ENCODE peak calls at places on chromosomes 12 and 14, in nine cellular contexts. One of them, this sample, is unnamed.

GRCh38 chr12:3242199-3242863 is 165.2 kb downstream of the TSPAN9 start:
- DNase-seq in tibial nerve: no peak
- DNase-seq in hepatocyte: no peak
- DNase-seq in AG09319: no peak
- DNase-seq in GM23338: no peak
- DNase-seq in progenitor cell of endocrine pancreas: no peak
- DNase-seq in endothelial cell: no peak
- DNase-seq in heart left ventricle: peak
- DNase-seq in thoracic aorta: no peak
- DNase-seq in this sample: peak

GRCh38 chr12:1351926-1352325 is 242.5 kb downstream of the FBXL14 start:
- DNase-seq in hepatocyte: no peak
- DNase-seq in progenitor cell of endocrine pancreas: no peak
- DNase-seq in heart left ventricle: no peak
- DNase-seq in endothelial cell: no peak
- DNase-seq in thoracic aorta: no peak
- DNase-seq in tibial nerve: no peak
- DNase-seq in AG09319: no peak
- DNase-seq in GM23338: no peak
- DNase-seq in this sample: no peak

GRCh38 chr12:19681007-19681406 is 241.7 kb downstream of the AEBP2 start:
- DNase-seq in heart left ventricle: no peak
- DNase-seq in tibial nerve: no peak
- DNase-seq in progenitor cell of endocrine pancreas: no peak
- DNase-seq in GM23338: peak
- DNase-seq in hepatocyte: no peak
- DNase-seq in AG09319: no peak
- DNase-seq in endothelial cell: no peak
- DNase-seq in thoracic aorta: no peak
- DNase-seq in this sample: no peak

GRCh38 chr12:113747048-113747447 is 219.1 kb downstream of the RBM19 start:
- DNase-seq in AG09319: no peak
- DNase-seq in endothelial cell: no peak
- DNase-seq in heart left ventricle: no peak
- DNase-seq in progenitor cell of endocrine pancreas: no peak
- DNase-seq in GM23338: no peak
- DNase-seq in tibial nerve: no peak
- DNase-seq in hepatocyte: peak
- DNase-seq in thoracic aorta: no peak
- DNase-seq in this sample: no peak

GRCh38 chr14:65151329-65152010 is 49.2 kb upstream of the MAX start:
- DNase-seq in hepatocyte: no peak
- DNase-seq in progenitor cell of endocrine pancreas: no peak
- DNase-seq in thoracic aorta: no peak
- DNase-seq in GM23338: no peak
- DNase-seq in tibial nerve: no peak
- DNase-seq in heart left ventricle: no peak
- DNase-seq in endothelial cell: no peak
- DNase-seq in AG09319: no peak
- DNase-seq in this sample: no peak

GRCh38 chr12:21818627-21819026 is 44.1 kb upstream of the KCNJ8 start:
- DNase-seq in GM23338: no peak
- DNase-seq in heart left ventricle: no peak
- DNase-seq in progenitor cell of endocrine pancreas: no peak
- DNase-seq in thoracic aorta: no peak
- DNase-seq in endothelial cell: no peak
- DNase-seq in AG09319: peak
- DNase-seq in tibial nerve: no peak
- DNase-seq in hepatocyte: no peak
- DNase-seq in this sample: no peak

GRCh38 chr12:69987453-69988102 is 162.6 kb downstream of the MYRFL start:
- DNase-seq in thoracic aorta: peak
- DNase-seq in GM23338: no peak
- DNase-seq in hepatocyte: peak
- DNase-seq in progenitor cell of endocrine pancreas: no peak
- DNase-seq in endothelial cell: no peak
- DNase-seq in tibial nerve: no peak
- DNase-seq in heart left ventricle: no peak
- DNase-seq in AG09319: peak
- DNase-seq in this sample: no peak

GRCh38 chr14:94935901-94936300 is 166.0 kb upstream of the GSC start:
- DNase-seq in GM23338: no peak
- DNase-seq in thoracic aorta: no peak
- DNase-seq in tibial nerve: no peak
- DNase-seq in AG09319: no peak
- DNase-seq in hepatocyte: no peak
- DNase-seq in progenitor cell of endocrine pancreas: no peak
- DNase-seq in endothelial cell: no peak
- DNase-seq in heart left ventricle: no peak
- DNase-seq in this sample: no peak

GRCh38 chr14:81031488-81031887 is 76.1 kb downstream of the TSHR start:
- DNase-seq in hepatocyte: no peak
- DNase-seq in GM23338: no peak
- DNase-seq in endothelial cell: no peak
- DNase-seq in AG09319: no peak
- DNase-seq in heart left ventricle: peak
- DNase-seq in progenitor cell of endocrine pancreas: no peak
- DNase-seq in tibial nerve: no peak
- DNase-seq in thoracic aorta: no peak
- DNase-seq in this sample: no peak

GRCh38 chr14:74275265-74275841 is 27.4 kb downstream of the ABCD4 start:
- DNase-seq in endothelial cell: no peak
- DNase-seq in GM23338: no peak
- DNase-seq in thoracic aorta: no peak
- DNase-seq in hepatocyte: peak
- DNase-seq in tibial nerve: no peak
- DNase-seq in progenitor cell of endocrine pancreas: no peak
- DNase-seq in AG09319: peak
- DNase-seq in heart left ventricle: no peak
- DNase-seq in this sample: no peak

GRCh38 chr14:76324133-76324532 is 51.8 kb upstream of the ESRRB start:
- DNase-seq in tibial nerve: no peak
- DNase-seq in endothelial cell: no peak
- DNase-seq in progenitor cell of endocrine pancreas: no peak
- DNase-seq in thoracic aorta: no peak
- DNase-seq in AG09319: no peak
- DNase-seq in GM23338: no peak
- DNase-seq in hepatocyte: no peak
- DNase-seq in heart left ventricle: no peak
- DNase-seq in this sample: no peak

GRCh38 chr14:57863471-57863870 is 2.4 kb downstream of the SLC35F4 start:
- DNase-seq in tibial nerve: no peak
- DNase-seq in endothelial cell: no peak
- DNase-seq in AG09319: no peak
- DNase-seq in GM23338: no peak
- DNase-seq in heart left ventricle: no peak
- DNase-seq in hepatocyte: no peak
- DNase-seq in thoracic aorta: no peak
- DNase-seq in progenitor cell of endocrine pancreas: no peak
- DNase-seq in this sample: no peak

GRCh38 chr14:65753061-65753460 is 340.5 kb downstream of the FUT8 start:
- DNase-seq in tibial nerve: no peak
- DNase-seq in endothelial cell: no peak
- DNase-seq in progenitor cell of endocrine pancreas: no peak
- DNase-seq in GM23338: no peak
- DNase-seq in hepatocyte: peak
- DNase-seq in AG09319: no peak
- DNase-seq in thoracic aorta: no peak
- DNase-seq in heart left ventricle: no peak
- DNase-seq in this sample: no peak

GRCh38 chr12:28893365-28893764 is 255.7 kb upstream of the FAR2 start:
- DNase-seq in GM23338: no peak
- DNase-seq in AG09319: peak
- DNase-seq in progenitor cell of endocrine pancreas: no peak
- DNase-seq in heart left ventricle: no peak
- DNase-seq in endothelial cell: no peak
- DNase-seq in tibial nerve: no peak
- DNase-seq in hepatocyte: no peak
- DNase-seq in thoracic aorta: no peak
- DNase-seq in this sample: no peak
- TF ChIP-seq CTCF in GM23338: no peak
- TF ChIP-seq CTCF in AG09319: no peak
- TF ChIP-seq CTCF in progenitor cell of endocrine pancreas: no peak
- TF ChIP-seq CTCF in heart left ventricle: no peak
- TF ChIP-seq CTCF in endothelial cell: no peak
- TF ChIP-seq CTCF in tibial nerve: no peak
- TF ChIP-seq CTCF in hepatocyte: no peak
- TF ChIP-seq CTCF in thoracic aorta: no peak
- TF ChIP-seq CTCF in this sample: no peak

GRCh38 chr14:92690171-92691011 is 58.0 kb downstream of the LGMN start:
- DNase-seq in tibial nerve: no peak
- DNase-seq in AG09319: no peak
- DNase-seq in hepatocyte: peak
- DNase-seq in progenitor cell of endocrine pancreas: peak
- DNase-seq in endothelial cell: peak
- DNase-seq in GM23338: peak
- DNase-seq in heart left ventricle: peak
- DNase-seq in thoracic aorta: no peak
- DNase-seq in this sample: peak
- TF ChIP-seq CTCF in tibial nerve: peak
- TF ChIP-seq CTCF in AG09319: peak
- TF ChIP-seq CTCF in hepatocyte: peak
- TF ChIP-seq CTCF in progenitor cell of endocrine pancreas: peak
- TF ChIP-seq CTCF in endothelial cell: peak
- TF ChIP-seq CTCF in GM23338: peak
- TF ChIP-seq CTCF in heart left ventricle: peak
- TF ChIP-seq CTCF in thoracic aorta: peak
- TF ChIP-seq CTCF in this sample: peak

DNA sequence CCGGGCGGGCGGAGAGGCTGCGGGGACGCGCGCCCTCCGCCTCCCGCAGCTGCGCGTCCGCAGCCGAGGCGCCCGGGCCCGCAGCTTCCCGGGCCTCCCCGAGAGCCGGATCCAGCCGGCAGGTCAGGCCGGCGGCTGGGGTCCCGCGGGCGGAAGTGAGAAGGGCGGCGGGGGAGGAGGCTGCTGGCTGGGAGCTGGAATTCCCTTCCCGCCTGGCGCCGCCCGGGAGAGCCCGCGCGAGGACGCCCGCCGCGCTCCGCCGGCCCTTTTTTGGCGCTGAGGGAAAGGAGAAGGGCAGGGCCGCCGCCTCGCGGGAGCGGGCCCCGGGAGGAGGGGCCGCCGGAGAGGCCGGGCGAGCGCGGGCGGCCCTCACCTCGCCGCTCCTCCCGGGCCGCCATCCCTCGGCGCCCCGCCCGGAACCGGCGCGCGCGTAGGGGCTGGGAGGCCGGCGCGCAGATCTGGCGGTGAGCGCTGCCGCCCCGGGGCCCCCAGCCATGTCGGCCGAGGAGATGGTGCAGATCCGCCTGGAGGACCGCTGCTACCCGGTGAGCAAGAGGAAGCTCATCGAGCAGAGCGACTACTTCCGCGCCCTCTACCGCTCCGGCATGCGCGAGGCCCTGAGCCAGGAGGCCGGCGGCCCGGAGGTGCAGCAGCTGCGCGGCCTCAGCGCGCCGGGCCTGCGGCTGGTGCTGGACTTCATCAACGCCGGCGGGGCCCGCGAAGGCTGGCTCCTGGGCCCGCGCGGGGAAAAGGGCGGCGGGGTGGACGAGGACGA is at the start of the genes KLHL42 and MANSC4:
- DNase-seq in thoracic aorta: peak
- DNase-seq in hepatocyte: peak
- DNase-seq in heart left ventricle: peak
- DNase-seq in tibial nerve: peak
- DNase-seq in GM23338: peak
- DNase-seq in AG09319: peak
- DNase-seq in progenitor cell of endocrine pancreas: peak
- DNase-seq in endothelial cell: peak
- DNase-seq in this sample: peak
- TF ChIP-seq CTCF in thoracic aorta: no peak
- TF ChIP-seq CTCF in hepatocyte: no peak
- TF ChIP-seq CTCF in heart left ventricle: no peak
- TF ChIP-seq CTCF in tibial nerve: no peak
- TF ChIP-seq CTCF in GM23338: no peak
- TF ChIP-seq CTCF in AG09319: no peak
- TF ChIP-seq CTCF in progenitor cell of endocrine pancreas: no peak
- TF ChIP-seq CTCF in endothelial cell: no peak
- TF ChIP-seq CTCF in this sample: no peak

DNA sequence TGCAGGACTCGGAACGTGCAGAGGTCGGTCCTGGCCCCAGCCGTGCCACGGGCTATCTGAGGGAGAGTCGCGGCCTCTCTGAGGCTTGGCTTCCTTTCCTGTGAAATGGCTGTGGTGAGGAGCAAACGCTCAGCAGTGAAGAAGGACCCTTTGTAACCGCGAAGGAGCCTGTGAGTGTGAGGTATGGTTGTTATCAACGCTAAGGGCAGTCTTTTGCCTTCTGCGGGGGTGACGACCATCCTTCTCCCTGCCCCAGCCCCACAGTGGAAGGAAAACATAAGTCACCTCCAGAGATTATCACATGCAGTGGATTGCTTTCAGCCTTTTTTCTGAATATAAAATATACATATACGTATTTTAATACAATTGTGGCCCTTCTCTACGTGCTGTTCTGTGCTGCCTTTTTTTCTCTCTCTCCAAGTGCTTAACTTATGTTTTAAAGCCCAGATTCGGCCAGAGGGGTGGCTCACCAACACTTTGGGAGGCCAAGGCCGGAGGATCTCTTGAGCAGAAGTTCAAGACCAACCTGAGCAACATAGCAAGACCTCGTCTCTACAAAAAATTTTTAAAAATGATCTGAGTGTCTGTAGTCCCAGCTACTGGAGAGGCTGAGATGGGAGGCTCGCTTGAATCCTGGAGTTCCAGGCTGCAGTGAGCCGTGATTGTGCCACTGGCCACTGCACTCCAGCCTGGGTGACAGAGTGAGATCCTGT is 17.4 kb downstream of the TAMALIN start:
- DNase-seq in thoracic aorta: no peak
- DNase-seq in AG09319: no peak
- DNase-seq in GM23338: no peak
- DNase-seq in heart left ventricle: no peak
- DNase-seq in progenitor cell of endocrine pancreas: no peak
- DNase-seq in tibial nerve: no peak
- DNase-seq in hepatocyte: no peak
- DNase-seq in endothelial cell: no peak
- DNase-seq in this sample: no peak
- TF ChIP-seq CTCF in thoracic aorta: peak
- TF ChIP-seq CTCF in AG09319: no peak
- TF ChIP-seq CTCF in GM23338: no peak
- TF ChIP-seq CTCF in heart left ventricle: no peak
- TF ChIP-seq CTCF in progenitor cell of endocrine pancreas: peak
- TF ChIP-seq CTCF in tibial nerve: no peak
- TF ChIP-seq CTCF in hepatocyte: no peak
- TF ChIP-seq CTCF in endothelial cell: peak
- TF ChIP-seq CTCF in this sample: peak

GRCh38 chr14:89954045-89955021 is at the start of gene EFCAB11:
- DNase-seq in heart left ventricle: peak
- DNase-seq in tibial nerve: peak
- DNase-seq in hepatocyte: peak
- DNase-seq in progenitor cell of endocrine pancreas: peak
- DNase-seq in GM23338: peak
- DNase-seq in AG09319: peak
- DNase-seq in endothelial cell: peak
- DNase-seq in thoracic aorta: peak
- DNase-seq in this sample: peak
- TF ChIP-seq CTCF in heart left ventricle: no peak
- TF ChIP-seq CTCF in tibial nerve: no peak
- TF ChIP-seq CTCF in hepatocyte: peak
- TF ChIP-seq CTCF in progenitor cell of endocrine pancreas: peak
- TF ChIP-seq CTCF in GM23338: peak
- TF ChIP-seq CTCF in AG09319: no peak
- TF ChIP-seq CTCF in endothelial cell: peak
- TF ChIP-seq CTCF in thoracic aorta: no peak
- TF ChIP-seq CTCF in this sample: no peak

GRCh38 chr14:72450473-72451044 is 443.3 kb downstream of the DPF3 start:
- DNase-seq in thoracic aorta: no peak
- DNase-seq in hepatocyte: no peak
- DNase-seq in endothelial cell: no peak
- DNase-seq in progenitor cell of endocrine pancreas: no peak
- DNase-seq in heart left ventricle: no peak
- DNase-seq in tibial nerve: no peak
- DNase-seq in GM23338: no peak
- DNase-seq in AG09319: no peak
- DNase-seq in this sample: no peak
- TF ChIP-seq CTCF in thoracic aorta: no peak
- TF ChIP-seq CTCF in hepatocyte: no peak
- TF ChIP-seq CTCF in endothelial cell: no peak
- TF ChIP-seq CTCF in progenitor cell of endocrine pancreas: no peak
- TF ChIP-seq CTCF in heart left ventricle: no peak
- TF ChIP-seq CTCF in tibial nerve: no peak
- TF ChIP-seq CTCF in GM23338: no peak
- TF ChIP-seq CTCF in AG09319: no peak
- TF ChIP-seq CTCF in this sample: no peak

This sample was measured in glutamatergic neuron.